ENCODE peak calls at places on chromosome 2, in five cellular contexts. Q, S, E, X and V are unnamed samples.

GRCh38 chr2:173654896-173655265 is 300.2 kb downstream of the CDCA7 start:
- DNase-seq in Q (no peak), S (no peak), E (no peak), X (no peak), V (no peak)

GRCh38 chr2:71749671-71750101 is 296.3 kb downstream of the DYSF start:
- DNase-seq in Q (no peak), S (peak), E (no peak), X (no peak), V (no peak)

GRCh38 chr2:224847961-224848850 is 132.0 kb upstream of the CCDC195 start:
- DNase-seq in Q (peak), S (peak), E (peak), X (no peak), V (no peak)

GRCh38 chr2:15142069-15142689 is 419.0 kb downstream of the NBAS start:
- DNase-seq in Q (no peak), S (no peak), E (peak), X (no peak), V (no peak)

GRCh38 chr2:65639156-65639876 is 206.9 kb upstream of the SPRED2 start:
- DNase-seq in Q (no peak), S (peak), E (no peak), X (no peak), V (peak)

GRCh38 chr2:226183550-226183949 is 616.1 kb downstream of the IRS1 start:
- DNase-seq in Q (no peak), S (peak), E (peak), X (no peak), V (no peak)

GRCh38 chr2:190871539-190871938 is 9.1 kb upstream of the GLS start:
- DNase-seq in Q (no peak), S (peak), E (no peak), X (no peak), V (no peak)

GRCh38 chr2:217538719-217539118 is 464.1 kb downstream of the TNS1 start:
- DNase-seq in Q (no peak), S (no peak), E (no peak), X (no peak), V (no peak)

GRCh38 chr2:64704996-64705395 is 51.3 kb upstream of the SERTAD2 start:
- DNase-seq in Q (no peak), S (no peak), E (no peak), X (no peak), V (no peak)

GRCh38 chr2:203936949-203937348 is 386 bp downstream of the ICOS start:
- DNase-seq in Q (no peak), S (no peak), E (no peak), X (no peak), V (no peak)

GRCh38 chr2:108612514-108613183 is 78.4 kb downstream of the LIMS1 start:
- DNase-seq in Q (no peak), S (no peak), E (no peak), X (no peak), V (no peak)

GRCh38 chr2:240567137-240567871 is 980 bp upstream of the RNPEPL1 start:
- DNase-seq in Q (peak), S (no peak), E (no peak), X (no peak), V (peak)

GRCh38 chr2:176423819-176424218 is 154.6 kb downstream of the MTX2 start:
- DNase-seq in Q (no peak), S (no peak), E (no peak), X (no peak), V (no peak)

GRCh38 chr2:112818094-112818902 is 18.3 kb downstream of the IL1B start:
- DNase-seq in Q (no peak), S (peak), E (peak), X (no peak), V (no peak)

GRCh38 chr2:63424329-63425078 is 163.8 kb downstream of the WDPCP start:
- DNase-seq in Q (no peak), S (peak), E (peak), X (no peak), V (no peak)

DNA sequence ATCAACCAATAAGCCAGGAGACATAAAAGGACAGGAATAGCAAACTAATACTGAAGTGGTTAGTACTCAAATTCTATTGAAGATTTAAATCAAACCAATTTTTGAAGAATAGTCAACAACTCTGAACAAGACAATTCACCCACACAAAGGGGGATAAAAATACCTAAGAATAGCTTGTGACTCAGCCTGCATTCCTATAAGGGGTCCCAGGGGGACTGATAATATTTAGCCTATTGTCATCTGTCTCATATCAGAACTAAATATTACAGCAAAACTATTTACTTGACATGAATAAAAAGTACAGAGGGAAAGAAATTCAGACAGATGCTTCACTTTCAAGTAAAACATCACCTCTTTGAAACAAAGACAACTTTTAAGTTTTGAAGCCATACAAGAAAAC is 7.7 kb downstream of the ITSN2 start:
- DNase-seq in Q (no peak), S (peak), E (no peak), X (no peak), V (no peak)
- H3K4me3 ChIP-seq in Q (no peak), S (no peak), E (no peak), X (no peak), V (no peak)

DNA sequence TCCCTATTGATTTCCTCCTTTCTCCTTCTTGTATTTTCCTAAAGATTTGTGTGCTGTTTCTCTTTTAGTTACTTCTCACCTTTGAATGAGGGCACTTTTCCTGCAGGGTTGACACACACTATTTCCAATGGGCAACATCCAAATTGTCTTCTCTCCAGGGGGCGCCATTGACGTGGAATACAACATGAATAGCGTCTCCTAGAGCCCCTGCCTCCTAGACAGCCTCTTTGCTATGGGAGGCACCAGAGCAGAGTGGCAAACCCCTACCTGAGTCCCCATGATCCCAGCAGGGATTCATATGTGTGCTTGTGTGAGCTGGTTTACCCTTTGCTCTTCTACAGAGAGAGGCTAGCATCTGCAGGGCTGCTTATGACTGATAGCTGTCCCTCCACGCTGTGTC is 61.3 kb upstream of the ITSN2 start:
- DNase-seq in Q (no peak), S (peak), E (peak), X (no peak), V (peak)
- TF ChIP-seq CTCF in Q (peak), S (peak), E (peak), X (peak), V (peak)

GRCh38 chr2:220057922-220058321 is 430.5 kb downstream of the SLC4A3 start:
- DNase-seq in Q (no peak), S (no peak), E (no peak), X (no peak), V (no peak)

GRCh38 chr2:220051716-220052115 is 424.3 kb downstream of the SLC4A3 start:
- DNase-seq in Q (no peak), S (no peak), E (no peak), X (no peak), V (no peak)

GRCh38 chr2:220053919-220054318 is 426.5 kb downstream of the SLC4A3 start:
- DNase-seq in Q (no peak), S (no peak), E (peak), X (no peak), V (no peak)
- H3K4me3 ChIP-seq in Q (no peak), S (no peak), E (no peak), X (no peak), V (no peak)

DNA sequence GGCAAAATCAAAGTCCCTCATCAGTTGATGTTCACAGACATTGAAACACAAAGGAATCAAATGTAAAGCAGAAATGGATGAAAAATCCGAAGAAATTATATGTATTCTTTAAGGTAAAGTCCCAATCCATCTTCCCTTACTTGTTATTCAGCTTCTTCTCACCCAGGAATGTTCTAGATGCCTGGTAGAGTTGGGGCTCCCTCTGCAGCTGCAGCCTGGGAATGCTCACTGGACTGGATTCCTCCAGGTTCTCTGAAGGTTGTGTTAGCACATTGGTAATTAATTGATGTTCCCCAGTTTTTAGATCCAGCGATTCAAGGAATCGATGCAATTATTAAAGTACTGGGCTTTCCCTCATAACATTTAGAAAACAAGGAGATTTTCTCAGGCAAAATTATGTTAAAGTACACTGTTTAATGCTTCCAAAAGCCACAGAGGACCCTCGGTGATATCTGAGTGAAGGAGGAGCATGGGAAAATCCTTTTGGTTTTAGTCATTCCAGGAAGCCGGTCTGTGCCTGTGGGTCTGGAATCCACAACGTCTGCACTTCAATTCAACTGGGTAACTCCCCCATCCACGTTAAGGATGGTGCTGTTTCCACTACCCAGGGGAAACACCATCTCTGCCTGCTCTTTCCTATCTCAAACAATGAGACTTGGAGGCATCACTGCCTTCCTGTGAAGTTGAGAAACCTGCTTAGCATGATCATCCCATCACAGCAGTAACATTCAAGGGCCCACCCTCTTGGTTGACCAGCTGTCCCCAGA is 22.0 kb downstream of the NTSR2 start:
- DNase-seq in Q (no peak), S (peak), E (no peak), X (no peak), V (no peak)
- TF ChIP-seq CTCF in Q (no peak), S (peak), E (peak), X (peak), V (no peak)

GRCh38 chr2:104868081-104868806 is 14.3 kb downstream of the POU3F3 start:
- DNase-seq in Q (no peak), S (no peak), E (no peak), X (no peak), V (no peak)
- H3K4me3 ChIP-seq in Q (no peak), S (no peak), E (no peak), X (no peak), V (no peak)

GRCh38 chr2:98485453-98485755 is 40.7 kb downstream of the INPP4A start:
- DNase-seq in Q (peak), S (no peak), E (no peak), X (no peak), V (no peak)

GRCh38 chr2:98488252-98488651 is 43.6 kb downstream of the INPP4A start:
- DNase-seq in Q (no peak), S (no peak), E (no peak), X (no peak), V (no peak)

GRCh38 chr2:98486374-98486981 is 41.8 kb downstream of the INPP4A start:
- DNase-seq in Q (peak), S (no peak), E (no peak), X (no peak), V (no peak)

GRCh38 chr2:98487101-98487805 is 42.6 kb downstream of the INPP4A start:
- DNase-seq in Q (no peak), S (no peak), E (no peak), X (no peak), V (no peak)

DNA sequence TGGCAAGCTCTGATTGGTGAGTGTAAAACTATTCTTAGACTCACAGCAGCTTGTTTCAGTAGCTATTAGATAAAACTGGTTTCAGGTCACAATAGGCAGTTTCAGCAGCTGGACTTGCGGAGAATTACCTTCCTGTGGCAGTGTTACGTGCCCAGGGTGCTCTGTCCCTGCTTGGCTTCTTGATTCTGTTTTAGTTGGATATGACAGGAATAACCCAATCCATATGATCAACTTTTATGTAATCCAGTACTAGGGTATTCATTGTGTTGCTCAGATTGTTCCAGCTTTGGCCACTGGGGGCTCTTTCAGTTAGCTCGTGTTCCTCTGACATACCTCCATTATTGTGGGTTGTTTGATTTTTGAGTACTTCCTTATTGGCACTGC is 43.1 kb downstream of the INPP4A start:
- DNase-seq in Q (no peak), S (peak), E (peak), X (no peak), V (no peak)
- TF ChIP-seq CTCF in Q (peak), S (peak), E (peak), X (peak), V (peak)

DNA sequence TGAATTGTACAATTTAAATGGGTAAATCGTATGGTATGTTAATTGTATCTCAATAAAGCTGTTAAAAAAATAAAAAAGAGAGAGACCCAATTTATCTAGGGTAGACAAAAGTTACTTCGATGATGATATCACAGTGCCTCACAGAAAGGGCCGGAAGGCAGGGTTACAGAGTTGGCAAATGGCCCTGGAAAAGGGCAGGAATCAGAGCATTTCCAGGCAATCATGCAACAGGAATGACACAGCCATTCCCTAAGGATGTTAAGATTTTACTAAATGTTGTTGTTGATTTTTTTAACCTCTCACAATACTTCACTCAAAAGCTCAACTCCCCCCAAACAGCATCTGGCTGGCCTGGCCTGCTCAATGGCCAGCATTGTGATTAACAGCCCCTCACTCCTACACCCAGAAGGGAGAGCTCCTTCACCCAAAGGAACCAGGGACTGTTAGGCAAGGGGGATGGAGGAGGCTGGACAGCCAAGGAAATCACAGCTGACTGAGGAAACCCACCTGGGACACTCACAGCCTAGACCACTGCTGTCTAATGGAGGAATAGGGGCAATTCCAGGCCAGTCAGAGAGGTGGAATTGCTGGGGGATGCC is 7.7 kb upstream of the SP100 start:
- DNase-seq in Q (no peak), S (peak), E (peak), X (peak), V (no peak)
- H3K4me3 ChIP-seq in Q (no peak), S (no peak), E (no peak), X (no peak), V (no peak)